ENCODE peak calls at places on chromosome 1, in nine cellular contexts. N is endothelial cell; B is HFF-Myc; Y is uterus; U is occipital lobe; V is stimulated activated CD4-positive, alpha-beta T cell treated with anti-CD3 and anti-CD28 coated beads, Interleukin-1b, Interleukin-23, amount 100 ng/mL, for 48 hours; F is nucleus accumbens; X is T-helper 1 cell; W is GM12891. O is an unnamed sample.

GRCh38 chr1:165842363-165843129 is 15.1 kb downstream of the UCK2 start:
- DNase-seq in X (no peak), N (no peak), F (no peak), V (peak), Y (no peak), B (no peak), W (no peak), U (no peak), O (peak)

GRCh38 chr1:183982172-183982963 is 55.2 kb downstream of the COLGALT2 start:
- DNase-seq in B (no peak), X (no peak), V (no peak), Y (no peak), U (no peak), N (no peak), F (no peak), W (no peak), O (no peak)

GRCh38 chr1:78493456-78493855 is 2.7 kb downstream of the PTGFR start:
- DNase-seq in U (no peak), N (no peak), V (no peak), W (no peak), F (no peak), B (no peak), X (no peak), Y (no peak), O (no peak)

GRCh38 chr1:173870252-173871075 is 2.3 kb downstream of the ZBTB37 start:
- DNase-seq in V (peak), B (no peak), U (peak), X (no peak), W (peak), Y (no peak), N (no peak), F (peak), O (peak)

GRCh38 chr1:20883766-20884165 is 96.7 kb upstream of the HP1BP3 start:
- DNase-seq in B (no peak), N (no peak), X (no peak), W (no peak), U (no peak), F (no peak), V (no peak), Y (no peak), O (no peak)

GRCh38 chr1:236354330-236355147 is 39.5 kb upstream of the EDARADD start:
- DNase-seq in V (no peak), W (no peak), F (no peak), Y (no peak), U (no peak), N (no peak), X (no peak), B (no peak), O (no peak)

GRCh38 chr1:27589841-27590426 is 14.0 kb downstream of the AHDC1 start:
- DNase-seq in F (peak), N (no peak), U (no peak), V (no peak), X (no peak), B (no peak), Y (peak), W (no peak), O (no peak)

GRCh38 chr1:156821801-156822200 is 5.2 kb upstream of the SH2D2A start:
- DNase-seq in U (no peak), F (no peak), Y (no peak), W (no peak), N (no peak), X (no peak), V (peak), B (no peak), O (peak)

GRCh38 chr1:60078182-60078581 is 4.6 kb upstream of the C1orf87 start:
- DNase-seq in F (no peak), W (no peak), X (no peak), B (no peak), V (no peak), Y (no peak), N (no peak), U (no peak), O (no peak)

GRCh38 chr1:52629021-52629643 is 3.8 kb upstream of the SHISAL2A start:
- DNase-seq in U (no peak), W (no peak), B (no peak), N (no peak), V (no peak), Y (no peak), F (peak), X (no peak), O (no peak)

GRCh38 chr1:200889571-200889970 is 5.1 kb upstream of the INAVA start:
- DNase-seq in W (no peak), F (no peak), V (peak), Y (no peak), N (no peak), X (no peak), B (no peak), U (no peak), O (peak)

GRCh38 chr1:111988743-111989453 is 570 bp downstream of the KCND3 start:
- DNase-seq in X (no peak), U (peak), F (no peak), W (no peak), Y (no peak), B (no peak), N (peak), V (no peak), O (peak)

GRCh38 chr1:3034162-3034561 is 12.9 kb downstream of the ACTRT2 start:
- DNase-seq in U (no peak), F (no peak), V (no peak), B (no peak), X (no peak), N (no peak), Y (no peak), W (no peak), O (no peak)